ENCODE peak calls at places on chromosome 7, in six cellular contexts. One of them, this sample, is unnamed.

GRCh38 chr7:39536926-39537325 is 29.3 kb upstream of the YAE1 start:
- DNase-seq in T1000: no peak
- DNase-seq in T follicular helper cell: no peak
- DNase-seq in CD8-positive, alpha-beta memory T cell: no peak
- DNase-seq in DMS153: no peak
- DNase-seq in NCI-H2171 treated with DMSO at 0.1 percent for 48 hours: no peak
- DNase-seq in this sample: no peak

GRCh38 chr7:129193892-129194291 is 5.5 kb downstream of the SMO start:
- DNase-seq in T1000: no peak
- DNase-seq in T follicular helper cell: no peak
- DNase-seq in CD8-positive, alpha-beta memory T cell: no peak
- DNase-seq in DMS153: no peak
- DNase-seq in NCI-H2171 treated with DMSO at 0.1 percent for 48 hours: no peak
- DNase-seq in this sample: no peak

GRCh38 chr7:102122026-102122425 is 164.6 kb upstream of the SH2B2 start:
- DNase-seq in T1000: no peak
- DNase-seq in T follicular helper cell: no peak
- DNase-seq in CD8-positive, alpha-beta memory T cell: no peak
- DNase-seq in DMS153: no peak
- DNase-seq in NCI-H2171 treated with DMSO at 0.1 percent for 48 hours: no peak
- DNase-seq in this sample: peak

GRCh38 chr7:151017370-151017952 is 6.8 kb downstream of the ATG9B start:
- DNase-seq in T1000: no peak
- DNase-seq in T follicular helper cell: no peak
- DNase-seq in CD8-positive, alpha-beta memory T cell: no peak
- DNase-seq in DMS153: no peak
- DNase-seq in NCI-H2171 treated with DMSO at 0.1 percent for 48 hours: no peak
- DNase-seq in this sample: peak

GRCh38 chr7:128210590-128211570 is 30.2 kb upstream of the LEP start:
- DNase-seq in T1000: no peak
- DNase-seq in T follicular helper cell: no peak
- DNase-seq in CD8-positive, alpha-beta memory T cell: no peak
- DNase-seq in DMS153: no peak
- DNase-seq in NCI-H2171 treated with DMSO at 0.1 percent for 48 hours: no peak
- DNase-seq in this sample: peak

GRCh38 chr7:7131273-7131672 is 51.1 kb upstream of the C1GALT1 start:
- DNase-seq in T1000: no peak
- DNase-seq in T follicular helper cell: no peak
- DNase-seq in CD8-positive, alpha-beta memory T cell: no peak
- DNase-seq in DMS153: no peak
- DNase-seq in NCI-H2171 treated with DMSO at 0.1 percent for 48 hours: no peak
- DNase-seq in this sample: peak

GRCh38 chr7:44377681-44378421 is 52.5 kb upstream of the CAMK2B start:
- DNase-seq in T1000: no peak
- DNase-seq in T follicular helper cell: no peak
- DNase-seq in CD8-positive, alpha-beta memory T cell: no peak
- DNase-seq in DMS153: no peak
- DNase-seq in NCI-H2171 treated with DMSO at 0.1 percent for 48 hours: no peak
- DNase-seq in this sample: no peak

GRCh38 chr7:107830410-107830809 is 27.4 kb upstream of the SLC26A3 start:
- DNase-seq in T1000: no peak
- DNase-seq in T follicular helper cell: no peak
- DNase-seq in CD8-positive, alpha-beta memory T cell: no peak
- DNase-seq in DMS153: no peak
- DNase-seq in NCI-H2171 treated with DMSO at 0.1 percent for 48 hours: no peak
- DNase-seq in this sample: no peak

GRCh38 chr7:140673063-140673769 is 471 bp downstream of the ADCK2 start:
- DNase-seq in T1000: no peak
- DNase-seq in T follicular helper cell: peak
- DNase-seq in CD8-positive, alpha-beta memory T cell: peak
- DNase-seq in DMS153: peak
- DNase-seq in NCI-H2171 treated with DMSO at 0.1 percent for 48 hours: peak
- DNase-seq in this sample: peak

GRCh38 chr7:142795339-142795863 is 24.6 kb downstream of the PRSS2 start:
- DNase-seq in T1000: no peak
- DNase-seq in T follicular helper cell: peak
- DNase-seq in CD8-positive, alpha-beta memory T cell: peak
- DNase-seq in DMS153: no peak
- DNase-seq in NCI-H2171 treated with DMSO at 0.1 percent for 48 hours: no peak
- DNase-seq in this sample: peak

GRCh38 chr7:92698237-92698841 is 108.1 kb upstream of the FAM133B start:
- DNase-seq in T1000: no peak
- DNase-seq in T follicular helper cell: no peak
- DNase-seq in CD8-positive, alpha-beta memory T cell: no peak
- DNase-seq in DMS153: peak
- DNase-seq in NCI-H2171 treated with DMSO at 0.1 percent for 48 hours: no peak
- DNase-seq in this sample: peak

GRCh38 chr7:17548014-17548653 is 249.7 kb downstream of the AHR start:
- DNase-seq in T1000: no peak
- DNase-seq in T follicular helper cell: no peak
- DNase-seq in CD8-positive, alpha-beta memory T cell: no peak
- DNase-seq in DMS153: no peak
- DNase-seq in NCI-H2171 treated with DMSO at 0.1 percent for 48 hours: no peak
- DNase-seq in this sample: no peak

GRCh38 chr7:131861620-131862346 is 305.4 kb upstream of the PODXL start:
- DNase-seq in T1000: no peak
- DNase-seq in T follicular helper cell: no peak
- DNase-seq in CD8-positive, alpha-beta memory T cell: no peak
- DNase-seq in DMS153: no peak
- DNase-seq in NCI-H2171 treated with DMSO at 0.1 percent for 48 hours: no peak
- DNase-seq in this sample: no peak

GRCh38 chr7:132650498-132650897 is 74.2 kb upstream of the PLXNA4 start:
- DNase-seq in T1000: peak
- DNase-seq in T follicular helper cell: no peak
- DNase-seq in CD8-positive, alpha-beta memory T cell: no peak
- DNase-seq in DMS153: no peak
- DNase-seq in NCI-H2171 treated with DMSO at 0.1 percent for 48 hours: no peak
- DNase-seq in this sample: no peak

GRCh38 chr7:150951521-150951920 is 26.6 kb downstream of the KCNH2 start:
- DNase-seq in T1000: no peak
- DNase-seq in T follicular helper cell: no peak
- DNase-seq in CD8-positive, alpha-beta memory T cell: no peak
- DNase-seq in DMS153: no peak
- DNase-seq in NCI-H2171 treated with DMSO at 0.1 percent for 48 hours: no peak
- DNase-seq in this sample: no peak

GRCh38 chr7:81623251-81623855 is 146.5 kb downstream of the HGF start:
- DNase-seq in T1000: no peak
- DNase-seq in T follicular helper cell: no peak
- DNase-seq in CD8-positive, alpha-beta memory T cell: no peak
- DNase-seq in DMS153: no peak
- DNase-seq in NCI-H2171 treated with DMSO at 0.1 percent for 48 hours: no peak
- DNase-seq in this sample: no peak

GRCh38 chr7:41711283-41712064 is 8.6 kb upstream of the INHBA start:
- DNase-seq in T1000: no peak
- DNase-seq in T follicular helper cell: no peak
- DNase-seq in CD8-positive, alpha-beta memory T cell: no peak
- DNase-seq in DMS153: peak
- DNase-seq in NCI-H2171 treated with DMSO at 0.1 percent for 48 hours: peak
- DNase-seq in this sample: peak

GRCh38 chr7:36131499-36131898 is 21.6 kb upstream of the EEPD1 start:
- DNase-seq in T1000: no peak
- DNase-seq in T follicular helper cell: no peak
- DNase-seq in CD8-positive, alpha-beta memory T cell: no peak
- DNase-seq in DMS153: no peak
- DNase-seq in NCI-H2171 treated with DMSO at 0.1 percent for 48 hours: no peak
- DNase-seq in this sample: no peak

GRCh38 chr7:1130021-1130990 is 29.7 kb downstream of the ZFAND2A start:
- DNase-seq in T1000: no peak
- DNase-seq in T follicular helper cell: no peak
- DNase-seq in CD8-positive, alpha-beta memory T cell: no peak
- DNase-seq in DMS153: no peak
- DNase-seq in NCI-H2171 treated with DMSO at 0.1 percent for 48 hours: no peak
- DNase-seq in this sample: no peak

GRCh38 chr7:157136372-157136771 is 2.4 kb upstream of the UBE3C start:
- DNase-seq in T1000: no peak
- DNase-seq in T follicular helper cell: no peak
- DNase-seq in CD8-positive, alpha-beta memory T cell: no peak
- DNase-seq in DMS153: peak
- DNase-seq in NCI-H2171 treated with DMSO at 0.1 percent for 48 hours: peak
- DNase-seq in this sample: peak

GRCh38 chr7:125173571-125173970 is 243.9 kb upstream of the POT1 start:
- DNase-seq in T1000: no peak
- DNase-seq in T follicular helper cell: no peak
- DNase-seq in CD8-positive, alpha-beta memory T cell: no peak
- DNase-seq in DMS153: no peak
- DNase-seq in NCI-H2171 treated with DMSO at 0.1 percent for 48 hours: no peak
- DNase-seq in this sample: no peak

GRCh38 chr7:44438851-44439250 is 51.6 kb downstream of the NUDCD3 start:
- DNase-seq in T1000: no peak
- DNase-seq in T follicular helper cell: no peak
- DNase-seq in CD8-positive, alpha-beta memory T cell: no peak
- DNase-seq in DMS153: no peak
- DNase-seq in NCI-H2171 treated with DMSO at 0.1 percent for 48 hours: no peak
- DNase-seq in this sample: no peak

GRCh38 chr7:117667456-117667855 is 187.6 kb downstream of the CFTR start:
- DNase-seq in T1000: no peak
- DNase-seq in T follicular helper cell: no peak
- DNase-seq in CD8-positive, alpha-beta memory T cell: no peak
- DNase-seq in DMS153: no peak
- DNase-seq in NCI-H2171 treated with DMSO at 0.1 percent for 48 hours: no peak
- DNase-seq in this sample: no peak

GRCh38 chr7:73520673-73521635 is 1.1 kb downstream of the BAZ1B start:
- DNase-seq in T1000: no peak
- DNase-seq in T follicular helper cell: no peak
- DNase-seq in CD8-positive, alpha-beta memory T cell: no peak
- DNase-seq in DMS153: no peak
- DNase-seq in NCI-H2171 treated with DMSO at 0.1 percent for 48 hours: peak
- DNase-seq in this sample: peak

GRCh38 chr7:140876519-140877248 is 48.0 kb downstream of the BRAF start:
- DNase-seq in T1000: no peak
- DNase-seq in T follicular helper cell: no peak
- DNase-seq in CD8-positive, alpha-beta memory T cell: no peak
- DNase-seq in DMS153: no peak
- DNase-seq in NCI-H2171 treated with DMSO at 0.1 percent for 48 hours: no peak
- DNase-seq in this sample: no peak

GRCh38 chr7:82286096-82286841 is 157.3 kb downstream of the CACNA2D1 start:
- DNase-seq in T1000: no peak
- DNase-seq in T follicular helper cell: no peak
- DNase-seq in CD8-positive, alpha-beta memory T cell: no peak
- DNase-seq in DMS153: no peak
- DNase-seq in NCI-H2171 treated with DMSO at 0.1 percent for 48 hours: no peak
- DNase-seq in this sample: peak

GRCh38 chr7:28435732-28436378 is 23.5 kb downstream of the CREB5 start:
- DNase-seq in T1000: no peak
- DNase-seq in T follicular helper cell: no peak
- DNase-seq in CD8-positive, alpha-beta memory T cell: no peak
- DNase-seq in DMS153: peak
- DNase-seq in NCI-H2171 treated with DMSO at 0.1 percent for 48 hours: peak
- DNase-seq in this sample: peak

GRCh38 chr7:117270371-117270770 is 52.5 kb downstream of the WNT2 start:
- DNase-seq in T1000: no peak
- DNase-seq in T follicular helper cell: no peak
- DNase-seq in CD8-positive, alpha-beta memory T cell: no peak
- DNase-seq in DMS153: no peak
- DNase-seq in NCI-H2171 treated with DMSO at 0.1 percent for 48 hours: no peak
- DNase-seq in this sample: no peak

GRCh38 chr7:88254721-88255120 is 34.9 kb upstream of the SRI start:
- DNase-seq in T1000: peak
- DNase-seq in T follicular helper cell: no peak
- DNase-seq in CD8-positive, alpha-beta memory T cell: no peak
- DNase-seq in DMS153: no peak
- DNase-seq in NCI-H2171 treated with DMSO at 0.1 percent for 48 hours: no peak
- DNase-seq in this sample: no peak

GRCh38 chr7:44608916-44609648 is 2.7 kb downstream of the OGDH start:
- DNase-seq in T1000: no peak
- DNase-seq in T follicular helper cell: no peak
- DNase-seq in CD8-positive, alpha-beta memory T cell: no peak
- DNase-seq in DMS153: no peak
- DNase-seq in NCI-H2171 treated with DMSO at 0.1 percent for 48 hours: no peak
- DNase-seq in this sample: no peak

GRCh38 chr7:158409120-158409519 is 178.5 kb downstream of the PTPRN2 start:
- DNase-seq in T1000: no peak
- DNase-seq in T follicular helper cell: no peak
- DNase-seq in CD8-positive, alpha-beta memory T cell: no peak
- DNase-seq in DMS153: no peak
- DNase-seq in NCI-H2171 treated with DMSO at 0.1 percent for 48 hours: no peak
- DNase-seq in this sample: no peak

GRCh38 chr7:134742688-134743350 is 36.6 kb upstream of the CALD1 start:
- DNase-seq in T1000: no peak
- DNase-seq in T follicular helper cell: no peak
- DNase-seq in CD8-positive, alpha-beta memory T cell: no peak
- DNase-seq in DMS153: no peak
- DNase-seq in NCI-H2171 treated with DMSO at 0.1 percent for 48 hours: no peak
- DNase-seq in this sample: no peak

GRCh38 chr7:38169862-38170261 is 8.2 kb upstream of the STARD3NL start:
- DNase-seq in T1000: peak
- DNase-seq in T follicular helper cell: no peak
- DNase-seq in CD8-positive, alpha-beta memory T cell: no peak
- DNase-seq in DMS153: no peak
- DNase-seq in NCI-H2171 treated with DMSO at 0.1 percent for 48 hours: no peak
- DNase-seq in this sample: no peak

GRCh38 chr7:43652364-43652763 is 69.5 kb downstream of the STK17A start:
- DNase-seq in T1000: no peak
- DNase-seq in T follicular helper cell: no peak
- DNase-seq in CD8-positive, alpha-beta memory T cell: no peak
- DNase-seq in DMS153: no peak
- DNase-seq in NCI-H2171 treated with DMSO at 0.1 percent for 48 hours: no peak
- DNase-seq in this sample: no peak

GRCh38 chr7:92827464-92827863 is 8.9 kb downstream of the CDK6 start:
- DNase-seq in T1000: no peak
- DNase-seq in T follicular helper cell: no peak
- DNase-seq in CD8-positive, alpha-beta memory T cell: no peak
- DNase-seq in DMS153: no peak
- DNase-seq in NCI-H2171 treated with DMSO at 0.1 percent for 48 hours: no peak
- DNase-seq in this sample: peak